ENCODE peak calls at places on chromosomes 1 and 21, in seven cellular contexts. One of them, this sample, is unnamed.

GRCh38 chr1:25088180-25088701 is 144.1 kb downstream of the SYF2 start:
- DNase-seq in IMR-90: no peak
- DNase-seq in fibroblast of lung: no peak
- DNase-seq in spleen: peak; percentile 52
- DNase-seq in A673: no peak
- DNase-seq in HCT116: no peak
- DNase-seq in cardiac fibroblast: no peak
- DNase-seq in this sample: no peak

GRCh38 chr1:62401034-62401433 is 35.8 kb upstream of the USP1 start:
- DNase-seq in spleen: no peak
- DNase-seq in IMR-90: no peak
- DNase-seq in A673: peak; percentile 86
- DNase-seq in fibroblast of lung: no peak
- DNase-seq in HCT116: no peak
- DNase-seq in cardiac fibroblast: no peak
- DNase-seq in this sample: no peak

GRCh38 chr1:24043345-24044032 is 63.4 kb upstream of the SRSF10 start:
- DNase-seq in cardiac fibroblast: no peak
- DNase-seq in A673: no peak
- DNase-seq in fibroblast of lung: no peak
- DNase-seq in HCT116: no peak
- DNase-seq in spleen: peak; percentile 13
- DNase-seq in IMR-90: no peak
- DNase-seq in this sample: no peak

GRCh38 chr1:53771648-53772047 is 32.7 kb upstream of the GLIS1 start:
- DNase-seq in cardiac fibroblast: peak; percentile 49
- DNase-seq in A673: no peak
- DNase-seq in IMR-90: peak; percentile 81
- DNase-seq in spleen: no peak
- DNase-seq in HCT116: no peak
- DNase-seq in fibroblast of lung: peak; percentile 51
- DNase-seq in this sample: no peak

GRCh38 chr1:240652554-240652953 is 40.6 kb upstream of the GREM2 start:
- DNase-seq in fibroblast of lung: no peak
- DNase-seq in cardiac fibroblast: no peak
- DNase-seq in HCT116: no peak
- DNase-seq in A673: no peak
- DNase-seq in spleen: no peak
- DNase-seq in IMR-90: no peak
- DNase-seq in this sample: no peak

GRCh38 chr1:47514229-47514628 is 76.4 kb downstream of the FOXD2 start:
- DNase-seq in fibroblast of lung: no peak
- DNase-seq in cardiac fibroblast: no peak
- DNase-seq in A673: no peak
- DNase-seq in spleen: no peak
- DNase-seq in IMR-90: no peak
- DNase-seq in HCT116: no peak
- DNase-seq in this sample: no peak

GRCh38 chr1:87197156-87197555 is 131.5 kb upstream of the LMO4 start:
- DNase-seq in cardiac fibroblast: peak; percentile 38
- DNase-seq in spleen: no peak
- DNase-seq in IMR-90: peak; percentile 52
- DNase-seq in fibroblast of lung: peak; percentile 26
- DNase-seq in HCT116: no peak
- DNase-seq in A673: no peak
- DNase-seq in this sample: no peak

GRCh38 chr1:25711555-25712298 is 88.3 kb upstream of the SELENON start:
- DNase-seq in cardiac fibroblast: peak; percentile 18
- DNase-seq in spleen: peak; percentile 90
- DNase-seq in IMR-90: peak; percentile 92
- DNase-seq in A673: no peak
- DNase-seq in fibroblast of lung: peak; percentile 73
- DNase-seq in HCT116: no peak
- DNase-seq in this sample: peak; percentile 73

GRCh38 chr1:167601442-167602380 is 28.3 kb upstream of the RCSD1 start:
- DNase-seq in IMR-90: no peak
- DNase-seq in A673: no peak
- DNase-seq in cardiac fibroblast: peak; percentile 39
- DNase-seq in spleen: peak; percentile 89
- DNase-seq in HCT116: no peak
- DNase-seq in fibroblast of lung: no peak
- DNase-seq in this sample: peak; percentile 22

GRCh38 chr1:201603613-201604232 is 64.8 kb downstream of the NAV1 start:
- DNase-seq in A673: no peak
- DNase-seq in fibroblast of lung: no peak
- DNase-seq in spleen: peak; percentile 0
- DNase-seq in IMR-90: peak; percentile 82
- DNase-seq in HCT116: no peak
- DNase-seq in cardiac fibroblast: no peak
- DNase-seq in this sample: no peak

GRCh38 chr1:214124281-214124805 is 136.6 kb downstream of the PROX1 start:
- DNase-seq in cardiac fibroblast: no peak
- DNase-seq in IMR-90: no peak
- DNase-seq in fibroblast of lung: no peak
- DNase-seq in spleen: no peak
- DNase-seq in A673: no peak
- DNase-seq in HCT116: no peak
- DNase-seq in this sample: no peak

GRCh38 chr1:70427976-70428375 is 16.9 kb downstream of the CTH start:
- DNase-seq in HCT116: no peak
- DNase-seq in fibroblast of lung: peak; percentile 18
- DNase-seq in spleen: no peak
- DNase-seq in IMR-90: peak; percentile 39
- DNase-seq in cardiac fibroblast: no peak
- DNase-seq in A673: peak; percentile 49
- DNase-seq in this sample: no peak

GRCh38 chr21:44527983-44528633 is 11.9 kb downstream of the KRTAP10-1 start:
- DNase-seq in A673: no peak
- DNase-seq in HCT116: no peak
- DNase-seq in IMR-90: no peak
- DNase-seq in cardiac fibroblast: no peak
- DNase-seq in spleen: peak; percentile 47
- DNase-seq in fibroblast of lung: no peak
- DNase-seq in this sample: no peak

GRCh38 chr1:178718520-178718919 is 6.5 kb upstream of the RALGPS2 start:
- DNase-seq in IMR-90: no peak
- DNase-seq in spleen: no peak
- DNase-seq in fibroblast of lung: no peak
- DNase-seq in cardiac fibroblast: no peak
- DNase-seq in A673: no peak
- DNase-seq in HCT116: no peak
- DNase-seq in this sample: no peak

GRCh38 chr21:46050651-46051378 is 47.1 kb upstream of the COL6A2 start:
- DNase-seq in cardiac fibroblast: no peak
- DNase-seq in HCT116: no peak
- DNase-seq in spleen: no peak
- DNase-seq in IMR-90: no peak
- DNase-seq in A673: no peak
- DNase-seq in fibroblast of lung: no peak
- DNase-seq in this sample: no peak

GRCh38 chr1:241837413-241837812 is 10.6 kb upstream of the EXO1 start:
- DNase-seq in IMR-90: no peak
- DNase-seq in spleen: no peak
- DNase-seq in HCT116: no peak
- DNase-seq in fibroblast of lung: no peak
- DNase-seq in cardiac fibroblast: no peak
- DNase-seq in A673: no peak
- DNase-seq in this sample: no peak

GRCh38 chr1:13583964-13584791 is 546 bp downstream of the PDPN start:
- DNase-seq in fibroblast of lung: peak; percentile 10
- DNase-seq in cardiac fibroblast: peak; percentile 36
- DNase-seq in spleen: no peak
- DNase-seq in IMR-90: no peak
- DNase-seq in HCT116: no peak
- DNase-seq in A673: peak; percentile 50
- DNase-seq in this sample: no peak

GRCh38 chr1:9181990-9182783 is 52.4 kb upstream of the H6PD start:
- DNase-seq in fibroblast of lung: peak; percentile 45
- DNase-seq in cardiac fibroblast: peak; percentile 64
- DNase-seq in IMR-90: no peak
- DNase-seq in A673: no peak
- DNase-seq in HCT116: no peak
- DNase-seq in spleen: peak; percentile 84
- DNase-seq in this sample: peak; percentile 48

DNA sequence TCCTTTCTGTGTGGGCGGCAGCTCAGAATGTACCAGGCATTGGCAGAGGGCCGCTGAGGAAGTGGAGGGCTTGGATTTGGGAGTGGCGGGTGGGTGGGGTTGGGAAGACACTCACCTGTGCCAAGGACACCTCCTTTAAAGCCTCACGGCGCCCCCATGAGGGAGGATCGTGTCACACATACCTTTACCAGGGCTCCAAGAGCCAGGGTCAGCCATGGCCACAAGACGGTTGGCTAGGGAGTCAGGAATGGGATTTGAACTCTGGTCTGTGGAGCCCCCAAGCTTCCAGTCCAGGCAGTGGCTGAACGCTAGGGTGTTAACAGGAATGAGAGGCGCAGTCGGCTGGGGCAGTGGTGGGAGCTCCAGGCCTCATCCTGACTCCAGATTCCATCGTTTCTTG is 4.6 kb downstream of the NBL1 start:
- DNase-seq in cardiac fibroblast: peak; percentile 52
- DNase-seq in fibroblast of lung: peak; percentile 43
- DNase-seq in A673: no peak
- DNase-seq in spleen: no peak
- DNase-seq in IMR-90: no peak
- DNase-seq in HCT116: peak; percentile 57
- DNase-seq in this sample: peak; percentile 51
- TF ChIP-seq CTCF in cardiac fibroblast: peak; percentile 11
- TF ChIP-seq CTCF in fibroblast of lung: peak; percentile 36
- TF ChIP-seq CTCF in A673: peak; percentile 28
- TF ChIP-seq CTCF in spleen: no peak
- TF ChIP-seq CTCF in IMR-90: peak; percentile 33
- TF ChIP-seq CTCF in HCT116: peak; percentile 37
- TF ChIP-seq CTCF in this sample: no peak

GRCh38 chr21:18387994-18388393 is 15.6 kb downstream of the TMPRSS15 start:
- DNase-seq in spleen: no peak
- DNase-seq in HCT116: no peak
- DNase-seq in A673: peak; percentile 12
- DNase-seq in cardiac fibroblast: no peak
- DNase-seq in IMR-90: no peak
- DNase-seq in fibroblast of lung: no peak
- DNase-seq in this sample: no peak

GRCh38 chr21:18382141-18382540 is 21.4 kb downstream of the TMPRSS15 start:
- DNase-seq in fibroblast of lung: no peak
- DNase-seq in IMR-90: no peak
- DNase-seq in spleen: no peak
- DNase-seq in HCT116: no peak
- DNase-seq in cardiac fibroblast: no peak
- DNase-seq in A673: no peak
- DNase-seq in this sample: no peak

GRCh38 chr21:18384771-18385170 is 18.8 kb downstream of the TMPRSS15 start:
- DNase-seq in IMR-90: no peak
- DNase-seq in spleen: no peak
- DNase-seq in cardiac fibroblast: peak; percentile 1
- DNase-seq in A673: peak; percentile 51
- DNase-seq in HCT116: no peak
- DNase-seq in fibroblast of lung: no peak
- DNase-seq in this sample: no peak
- TF ChIP-seq CTCF in IMR-90: no peak
- TF ChIP-seq CTCF in spleen: no peak
- TF ChIP-seq CTCF in cardiac fibroblast: peak; percentile 21
- TF ChIP-seq CTCF in A673: peak; percentile 66
- TF ChIP-seq CTCF in HCT116: peak; percentile 25
- TF ChIP-seq CTCF in fibroblast of lung: no peak
- TF ChIP-seq CTCF in this sample: peak; percentile 45

DNA sequence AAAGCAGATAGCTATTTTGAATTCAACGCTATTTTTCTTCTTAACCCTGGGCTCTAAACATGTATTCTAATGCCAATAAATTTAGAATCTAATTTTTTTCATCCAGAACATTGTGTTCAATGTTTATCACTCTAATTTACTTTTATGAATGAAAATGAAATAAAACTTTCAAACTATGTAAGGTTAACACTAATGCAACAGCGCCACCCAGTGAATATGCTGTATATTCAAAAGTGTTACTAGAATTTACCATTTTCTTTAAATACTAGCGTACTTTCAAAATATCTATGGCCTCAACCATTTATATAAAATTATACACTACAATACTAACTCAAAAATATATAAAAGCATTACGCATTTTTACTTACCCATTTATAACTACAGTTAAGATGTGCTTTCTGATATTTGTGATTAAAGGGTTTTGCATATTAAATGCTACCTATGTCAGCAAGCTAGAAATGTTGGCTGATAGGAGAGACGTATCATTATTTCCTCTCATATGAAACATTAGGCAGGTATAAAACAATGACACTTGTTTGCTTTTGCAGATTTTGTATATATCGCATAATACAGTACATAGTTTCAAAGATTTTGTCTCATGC is 5.9 kb upstream of the NUF2 start:
- DNase-seq in spleen: no peak
- DNase-seq in IMR-90: peak; percentile 68
- DNase-seq in cardiac fibroblast: peak; percentile 73
- DNase-seq in fibroblast of lung: peak; percentile 74
- DNase-seq in HCT116: no peak
- DNase-seq in A673: peak; percentile 62
- DNase-seq in this sample: peak; percentile 50
- TF ChIP-seq CTCF in spleen: peak; percentile 15
- TF ChIP-seq CTCF in IMR-90: peak; percentile 82
- TF ChIP-seq CTCF in cardiac fibroblast: peak; percentile 43
- TF ChIP-seq CTCF in fibroblast of lung: no peak
- TF ChIP-seq CTCF in HCT116: peak; percentile 44
- TF ChIP-seq CTCF in A673: peak; percentile 87
- TF ChIP-seq CTCF in this sample: peak; percentile 78

GRCh38 chr21:21291883-21292569 is 293.8 kb downstream of the NCAM2 start:
- DNase-seq in HCT116: no peak
- DNase-seq in IMR-90: no peak
- DNase-seq in cardiac fibroblast: no peak
- DNase-seq in spleen: no peak
- DNase-seq in fibroblast of lung: no peak
- DNase-seq in A673: no peak
- DNase-seq in this sample: no peak

GRCh38 chr21:21283810-21284209 is 285.6 kb downstream of the NCAM2 start:
- DNase-seq in A673: no peak
- DNase-seq in cardiac fibroblast: no peak
- DNase-seq in IMR-90: no peak
- DNase-seq in HCT116: no peak
- DNase-seq in spleen: no peak
- DNase-seq in fibroblast of lung: no peak
- DNase-seq in this sample: no peak

GRCh38 chr21:21290751-21291150 is 292.5 kb downstream of the NCAM2 start:
- DNase-seq in spleen: no peak
- DNase-seq in cardiac fibroblast: no peak
- DNase-seq in A673: no peak
- DNase-seq in fibroblast of lung: no peak
- DNase-seq in HCT116: no peak
- DNase-seq in IMR-90: no peak
- DNase-seq in this sample: no peak

DNA sequence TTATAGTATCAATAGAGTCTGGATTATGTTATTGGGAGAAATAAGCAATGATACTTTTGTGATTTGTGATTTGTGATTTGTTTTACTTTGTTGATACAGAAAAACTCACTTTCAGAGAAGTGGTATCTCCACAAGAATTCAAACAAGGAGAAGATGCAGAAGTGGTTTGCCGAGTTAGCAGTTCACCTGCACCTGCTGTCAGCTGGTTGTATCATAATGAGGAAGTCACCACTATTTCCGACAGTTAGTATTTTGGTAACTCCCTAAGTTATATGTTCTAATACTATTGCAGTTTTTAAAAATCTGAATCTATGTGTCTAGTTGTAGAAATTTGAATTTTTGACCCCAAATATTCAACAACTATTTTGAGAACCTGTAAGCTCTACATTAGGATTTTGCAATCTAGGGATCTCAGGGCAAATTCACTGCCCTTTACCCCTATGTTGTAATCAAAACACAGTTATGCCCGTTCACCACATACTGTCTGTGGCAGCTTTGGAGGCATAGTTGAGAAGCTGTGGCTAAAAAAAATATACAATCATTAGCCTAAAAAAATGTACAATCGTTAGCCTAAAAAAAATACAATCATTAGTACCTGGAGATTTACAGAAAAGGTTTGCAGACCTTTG is 288.1 kb downstream of the NCAM2 start:
- DNase-seq in cardiac fibroblast: no peak
- DNase-seq in fibroblast of lung: no peak
- DNase-seq in spleen: no peak
- DNase-seq in HCT116: no peak
- DNase-seq in A673: no peak
- DNase-seq in IMR-90: no peak
- DNase-seq in this sample: no peak
- TF ChIP-seq CTCF in cardiac fibroblast: no peak
- TF ChIP-seq CTCF in fibroblast of lung: no peak
- TF ChIP-seq CTCF in spleen: no peak
- TF ChIP-seq CTCF in HCT116: no peak
- TF ChIP-seq CTCF in A673: no peak
- TF ChIP-seq CTCF in IMR-90: no peak
- TF ChIP-seq CTCF in this sample: no peak